ENCODE peak calls at places on chromosomes 12 and 14, in nine cellular contexts. P, F, S, K, R, T, U, Q and D are unnamed samples. For H3K9me3, the result is how much of the 10 kb centered on the place peaks cover.

GRCh38 chr14:57657487-57657886 is 163.8 kb upstream of the CCDC198 start:
- DNase-seq in P (no peak), F (no peak), S (no peak), K (no peak), R (no peak), T (no peak), U (no peak), Q (no peak), D (no peak)

GRCh38 chr12:70842136-70842535 is 78.4 kb downstream of the PTPRR start:
- DNase-seq in P (no peak), F (no peak), S (no peak), K (no peak), R (no peak), T (no peak), U (no peak), Q (no peak), D (no peak)

GRCh38 chr12:11958216-11959091 is 112.3 kb upstream of the BCL2L14 start:
- DNase-seq in P (no peak), F (no peak), S (no peak), K (no peak), R (peak), T (no peak), U (no peak), Q (peak), D (no peak)

GRCh38 chr12:117408161-117408791 is 46.9 kb upstream of the NOS1 start:
- DNase-seq in P (peak), F (no peak), S (peak), K (no peak), R (no peak), T (no peak), U (no peak), Q (no peak), D (peak)

GRCh38 chr14:100100032-100100405 is 34.8 kb downstream of the EVL start:
- DNase-seq in P (no peak), F (no peak), S (no peak), K (no peak), R (no peak), T (no peak), U (no peak), Q (no peak), D (no peak)

GRCh38 chr14:68650403-68650994 is 142.4 kb downstream of the ZFP36L1 start:
- DNase-seq in P (no peak), F (no peak), S (no peak), K (no peak), R (no peak), T (no peak), U (no peak), Q (no peak), D (no peak)

GRCh38 chr12:115257791-115258190 is 573.8 kb upstream of the TBX3 start:
- DNase-seq in P (no peak), F (no peak), S (no peak), K (no peak), R (no peak), T (no peak), U (no peak), Q (no peak), D (no peak)

GRCh38 chr12:64609543-64610091 is 678 bp upstream of the RASSF3 start:
- DNase-seq in P (no peak), F (no peak), S (no peak), K (no peak), R (no peak), T (no peak), U (no peak), Q (no peak), D (no peak)

GRCh38 chr12:124953689-124954405 is 35.1 kb downstream of the DHX37 start:
- DNase-seq in P (no peak), F (no peak), S (no peak), K (no peak), R (no peak), T (no peak), U (no peak), Q (no peak), D (no peak)

GRCh38 chr14:33914676-33915516 is 36.0 kb downstream of the EGLN3 start:
- DNase-seq in P (no peak), F (no peak), S (no peak), K (peak), R (peak), T (no peak), U (no peak), Q (peak), D (no peak)

GRCh38 chr12:70305794-70306193 is 60.3 kb upstream of the KCNMB4 start:
- DNase-seq in P (no peak), F (no peak), S (no peak), K (no peak), R (no peak), T (no peak), U (no peak), Q (no peak), D (no peak)

GRCh38 chr12:86698581-86698980 is 442.4 kb upstream of the MGAT4C start:
- DNase-seq in P (no peak), F (no peak), S (no peak), K (no peak), R (no peak), T (no peak), U (no peak), Q (no peak), D (no peak)

GRCh38 chr12:43336962-43337555 is 214.9 kb downstream of the ADAMTS20 start:
- DNase-seq in P (no peak), F (no peak), S (no peak), K (no peak), R (no peak), T (no peak), U (no peak), Q (peak), D (no peak)

GRCh38 chr14:88798161-88798560 is 5.4 kb upstream of the EML5 start:
- DNase-seq in P (no peak), F (no peak), S (no peak), K (no peak), R (no peak), T (no peak), U (no peak), Q (no peak), D (no peak)

GRCh38 chr14:20144820-20145219 is 6.2 kb downstream of the OR4N5 start:
- DNase-seq in P (no peak), F (no peak), S (no peak), K (no peak), R (no peak), T (no peak), U (no peak), Q (no peak), D (no peak)
- H3K9me3 ChIP-seq in P (under half), F (under half), S (under half), K (under half), R (under half), T (under half), U (under half), Q (under half), D (under half)

GRCh38 chr12:52952082-52952801 is 3.3 kb downstream of the KRT18 start:
- DNase-seq in P (no peak), F (no peak), S (peak), K (no peak), R (no peak), T (no peak), U (no peak), Q (no peak), D (peak)
- TF ChIP-seq POLR2A in P (no peak), F (no peak), S (no peak), K (no peak), R (no peak), T (no peak), U (no peak), Q (no peak), D (no peak)

GRCh38 chr14:82122678-82123077 is 589.0 kb upstream of the SEL1L start:
- DNase-seq in P (no peak), F (no peak), S (no peak), K (no peak), R (no peak), T (no peak), U (no peak), Q (no peak), D (no peak)
- H3K9me3 ChIP-seq in P (under half), F (under half), S (under half), K (under half), R (under half), T (under half), U (under half), Q (under half), D (under half)

GRCh38 chr12:62912644-62913043 is 22.3 kb downstream of the PPM1H start:
- DNase-seq in P (no peak), F (no peak), S (no peak), K (no peak), R (peak), T (no peak), U (no peak), Q (no peak), D (no peak)
- TF ChIP-seq POLR2A in P (no peak), F (no peak), S (no peak), K (no peak), R (no peak), T (no peak), U (no peak), Q (no peak), D (no peak)

GRCh38 chr12:122960193-122960569 is 6.1 kb downstream of the ABCB9 start:
- DNase-seq in P (no peak), F (no peak), S (no peak), K (no peak), R (no peak), T (no peak), U (no peak), Q (no peak), D (no peak)
- H3K9me3 ChIP-seq in P (under half), F (under half), S (under half), K (under half), R (under half), T (under half), U (under half), Q (under half), D (under half)

GRCh38 chr14:75295061-75295461 is 16.4 kb downstream of the FOS start:
- DNase-seq in P (peak), F (no peak), S (peak), K (peak), R (no peak), T (peak), U (peak), Q (peak), D (peak)
- TF ChIP-seq POLR2A in P (no peak), F (no peak), S (no peak), K (no peak), R (no peak), T (no peak), U (no peak), Q (no peak), D (no peak)

GRCh38 chr12:130463818-130464663 is 126.4 kb downstream of the PIWIL1 start:
- DNase-seq in P (no peak), F (no peak), S (no peak), K (no peak), R (no peak), T (no peak), U (no peak), Q (no peak), D (no peak)

GRCh38 chr12:130468186-130468585 is 130.5 kb downstream of the PIWIL1 start:
- DNase-seq in P (no peak), F (no peak), S (no peak), K (no peak), R (no peak), T (no peak), U (no peak), Q (no peak), D (no peak)

GRCh38 chr12:130463259-130463658 is 125.6 kb downstream of the PIWIL1 start:
- DNase-seq in P (no peak), F (no peak), S (no peak), K (no peak), R (no peak), T (no peak), U (no peak), Q (no peak), D (peak)

GRCh38 chr12:130465046-130465445 is 127.4 kb downstream of the PIWIL1 start:
- DNase-seq in P (no peak), F (no peak), S (no peak), K (no peak), R (no peak), T (no peak), U (no peak), Q (no peak), D (peak)

GRCh38 chr12:130465626-130466025 is 127.9 kb downstream of the PIWIL1 start:
- DNase-seq in P (no peak), F (no peak), S (no peak), K (no peak), R (no peak), T (no peak), U (no peak), Q (no peak), D (peak)
- H3K9me3 ChIP-seq in P (under half), F (under half), S (under half), K (under half), R (under half), T (under half), U (under half), Q (under half), D (under half)

GRCh38 chr12:21877583-21877982 is 63.6 kb downstream of the ABCC9 start:
- DNase-seq in P (peak), F (no peak), S (no peak), K (no peak), R (no peak), T (no peak), U (no peak), Q (no peak), D (no peak)
- TF ChIP-seq POLR2A in P (no peak), F (no peak), S (no peak), K (no peak), R (no peak), T (no peak), U (no peak), Q (no peak), D (no peak)